ENCODE peak calls at places on chromosome 7, in four cellular contexts. Y is GM12878, K is HepG2, G is K562. U is an unnamed sample.

GRCh38 chr7:3909128-3909527 is 608.1 kb downstream of the SDK1 start:
- DNase-seq in G (no peak), K (no peak), Y (no peak), U (no peak)

GRCh38 chr7:35623381-35623780 is 71.6 kb downstream of the HERPUD2 start:
- DNase-seq in K (no peak), Y (no peak), G (no peak), U (no peak)

GRCh38 chr7:117284692-117285091 is 38.2 kb downstream of the WNT2 start:
- DNase-seq in K (no peak), G (no peak), Y (no peak), U (no peak)

GRCh38 chr7:114917211-114917839 is 4.6 kb upstream of the MDFIC start:
- DNase-seq in Y (no peak), G (no peak), K (no peak), U (no peak)

GRCh38 chr7:144842377-144842851 is 6.6 kb upstream of the TPK1 start:
- DNase-seq in K (no peak), G (no peak), Y (no peak), U (no peak)

GRCh38 chr7:124155400-124156022 is 122.6 kb upstream of the TMEM229A start:
- DNase-seq in K (peak; percentile 6), G (no peak), Y (no peak), U (peak; percentile 11)

GRCh38 chr7:130996205-130996840 is 262.3 kb upstream of the KLF14 start:
- DNase-seq in Y (no peak), G (no peak), K (peak; percentile 42), U (no peak)

GRCh38 chr7:78578701-78579100 is 780.1 kb downstream of the PHTF2 start:
- DNase-seq in K (no peak), G (no peak), Y (no peak), U (no peak)

GRCh38 chr7:106813705-106814305 is 51.3 kb upstream of the PIK3CG start:
- DNase-seq in G (no peak), Y (no peak), K (no peak), U (no peak)

GRCh38 chr7:79425665-79426064 is 27.8 kb downstream of the MAGI2 start:
- DNase-seq in G (no peak), K (no peak), Y (no peak), U (no peak)

GRCh38 chr7:102287082-102287464 is 405 bp downstream of the SH2B2 start:
- DNase-seq in K (no peak), Y (no peak), G (peak; percentile 71), U (no peak)

GRCh38 chr7:32893225-32893560 is 1.6 kb upstream of the KBTBD2 start:
- DNase-seq in G (no peak), Y (no peak), K (no peak), U (no peak)

GRCh38 chr7:6655636-6656385 is 18.7 kb downstream of the ZNF316 start:
- DNase-seq in G (no peak), K (no peak), Y (no peak), U (no peak)

GRCh38 chr7:1329261-1329660 is 96.6 kb downstream of the UNCX start:
- DNase-seq in Y (no peak), G (no peak), K (no peak), U (no peak)

GRCh38 chr7:100406767-100407166 is 21.7 kb downstream of the ZCWPW1 start:
- DNase-seq in K (no peak), Y (no peak), G (no peak), U (no peak)

GRCh38 chr7:477626-478220 is 41.9 kb downstream of the PDGFA start:
- DNase-seq in K (no peak), Y (no peak), G (no peak), U (no peak)

GRCh38 chr7:134901389-134902020 is 84.8 kb upstream of the AGBL3 start:
- DNase-seq in K (peak; percentile 92), Y (no peak), G (no peak), U (no peak)

GRCh38 chr7:43112941-43113621 is 634 bp downstream of the HECW1 start:
- DNase-seq in G (peak; percentile 23), K (no peak), Y (no peak), U (peak; percentile 49)

GRCh38 chr7:75951506-75951905 is 36.6 kb downstream of the POR start:
- DNase-seq in K (peak; percentile 33), Y (no peak), G (no peak), U (no peak)

GRCh38 chr7:142380064-142380463 is 122.2 kb upstream of the PRSS58 start:
- DNase-seq in Y (no peak), G (no peak), K (no peak), U (no peak)

GRCh38 chr7:41881313-41882130 is 178.6 kb upstream of the INHBA start:
- DNase-seq in K (no peak), G (no peak), Y (peak; percentile 98), U (no peak)

GRCh38 chr7:21671859-21672258 is 129.0 kb downstream of the DNAH11 start:
- DNase-seq in G (no peak), K (no peak), Y (peak; percentile 15), U (no peak)

GRCh38 chr7:44075296-44076075 is 6.8 kb downstream of the POLM start:
- DNase-seq in G (no peak), Y (no peak), K (no peak), U (no peak)

GRCh38 chr7:137920637-137921473 is 74.1 kb upstream of the DGKI start:
- DNase-seq in K (no peak), G (no peak), Y (no peak), U (no peak)

GRCh38 chr7:48052748-48053147 is 17.4 kb downstream of the C7orf57 start:
- DNase-seq in K (no peak), Y (no peak), G (no peak), U (no peak)
- TF ChIP-seq BHLHE40 in K (no peak), Y (peak; percentile 7), G (no peak), U (no peak)

GRCh38 chr7:81155654-81156373 is 237.0 kb upstream of the SEMA3C start:
- DNase-seq in G (no peak), Y (no peak), K (peak; percentile 98), U (no peak)
- TF ChIP-seq SP1 in G (no peak), Y (no peak), K (no peak), U (no peak)

GRCh38 chr7:129948877-129949291 is 3.9 kb downstream of the UBE2H start:
- DNase-seq in G (peak; percentile 83), Y (peak; percentile 70), K (peak; percentile 97), U (peak; percentile 82)
- TF ChIP-seq BHLHE40 in G (no peak), Y (no peak), K (no peak), U (no peak)

DNA sequence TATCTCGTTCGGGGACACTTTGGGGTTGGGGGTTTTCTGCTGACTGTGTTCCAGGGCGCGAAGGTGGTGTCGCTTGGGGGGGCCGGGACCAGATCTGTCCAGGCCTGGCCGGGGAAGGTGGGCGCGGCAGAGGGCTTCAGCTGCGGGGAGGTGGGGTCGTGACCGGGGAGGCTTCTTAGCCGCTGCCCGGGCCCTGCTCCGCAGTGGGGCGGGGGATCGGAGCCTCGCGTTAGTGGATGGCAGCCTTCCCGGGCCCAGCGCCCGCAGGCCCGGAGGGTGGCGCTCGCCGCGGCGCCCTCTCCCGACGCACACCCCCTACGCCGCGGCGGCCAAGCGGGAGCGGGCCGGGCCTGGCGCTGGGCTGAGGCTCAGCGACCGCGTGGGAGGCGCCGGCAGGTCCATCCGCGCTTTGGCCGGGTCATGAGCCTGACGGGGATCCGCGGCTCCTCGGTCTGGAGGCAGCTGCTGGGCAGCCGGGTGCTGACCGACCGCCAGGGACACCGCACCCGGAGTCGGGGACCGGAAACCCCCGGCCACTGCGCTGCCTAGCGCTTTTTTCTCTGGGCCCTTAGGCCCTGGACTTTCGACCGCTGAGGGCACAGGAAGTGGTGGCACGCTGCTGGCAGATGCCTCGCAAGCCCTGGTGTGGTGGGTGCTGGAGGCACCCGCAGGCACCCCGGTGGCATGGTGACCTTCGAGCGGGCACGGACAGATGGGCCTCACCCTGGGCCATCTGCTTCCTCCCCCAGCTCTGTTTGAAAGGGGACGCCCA is 1.2 kb downstream of the AGAP3 start:
- DNase-seq in G (peak; percentile 79), Y (no peak), K (peak; percentile 35), U (peak; percentile 60)
- TF ChIP-seq SP1 in G (no peak), Y (no peak), K (no peak), U (no peak)

GRCh38 chr7:47479821-47480575 is 101.9 kb downstream of the TNS3 start:
- DNase-seq in Y (no peak), G (no peak), K (no peak), U (no peak)
- TF ChIP-seq BHLHE40 in Y (no peak), G (no peak), K (no peak), U (no peak)

GRCh38 chr7:38178004-38178694 is at the start of gene STARD3NL:
- DNase-seq in Y (peak; percentile 100), G (peak; percentile 96), K (peak; percentile 99), U (peak; percentile 97)

GRCh38 chr7:38178695-38179344 is 775 bp downstream of the STARD3NL start:
- DNase-seq in Y (no peak), G (no peak), K (no peak), U (no peak)

GRCh38 chr7:38177621-38178003 is 433 bp upstream of the STARD3NL start:
- DNase-seq in K (no peak), Y (no peak), G (no peak), U (no peak)

GRCh38 chr7:38181111-38181510 is 3.1 kb downstream of the STARD3NL start:
- DNase-seq in K (no peak), Y (no peak), G (no peak), U (no peak)

DNA sequence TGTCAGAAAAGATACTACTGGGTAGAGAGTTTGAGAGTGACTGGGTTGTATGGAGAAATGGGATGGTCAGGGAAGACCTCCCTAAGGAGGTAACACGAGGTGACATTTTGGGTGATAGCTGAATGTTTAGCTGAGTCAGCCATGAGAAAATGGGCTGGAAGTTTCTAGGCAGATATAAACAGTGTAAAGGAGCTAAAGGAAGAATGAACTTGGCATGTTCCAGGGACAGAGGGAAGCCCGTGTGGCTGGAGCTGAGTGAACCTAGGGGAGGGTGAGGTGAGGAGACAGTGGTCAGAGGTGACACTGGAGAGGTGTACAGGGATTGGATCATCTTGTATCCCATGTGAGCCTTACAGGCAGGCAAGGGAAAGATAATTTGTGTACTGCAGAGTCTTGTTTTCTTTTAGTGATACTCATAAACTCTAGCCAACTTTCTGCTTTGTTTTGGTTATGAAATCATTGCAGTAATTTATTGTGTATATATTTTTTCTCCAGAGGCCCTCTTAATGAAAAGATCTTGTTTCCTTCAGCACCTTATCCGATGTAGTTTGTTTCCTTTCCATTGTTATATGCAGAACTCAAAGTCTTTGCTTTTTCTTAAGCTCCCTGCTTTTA is 1.8 kb downstream of the STARD3NL start:
- DNase-seq in G (no peak), Y (no peak), K (no peak), U (no peak)
- TF ChIP-seq SP1 in G (no peak), Y (no peak), K (no peak), U (no peak)

GRCh38 chr7:122676466-122676865 is 22.5 kb downstream of the RNF133 start:
- DNase-seq in K (no peak), Y (no peak), G (no peak), U (no peak)
- TF ChIP-seq BHLHE40 in K (no peak), Y (no peak), G (no peak), U (no peak)

GRCh38 chr7:30463400-30464145 is 15.0 kb downstream of the NOD1 start:
- DNase-seq in Y (peak; percentile 51), G (no peak), K (no peak), U (no peak)

GRCh38 chr7:30466266-30466665 is 12.3 kb downstream of the NOD1 start:
- DNase-seq in K (no peak), G (no peak), Y (no peak), U (no peak)

GRCh38 chr7:30465342-30466170 is 13.0 kb downstream of the NOD1 start:
- DNase-seq in K (no peak), G (no peak), Y (no peak), U (no peak)

GRCh38 chr7:30467275-30467674 is 11.3 kb downstream of the NOD1 start:
- DNase-seq in Y (no peak), G (no peak), K (no peak), U (no peak)

GRCh38 chr7:30464231-30464660 is 14.3 kb downstream of the NOD1 start:
- DNase-seq in K (no peak), Y (peak; percentile 49), G (no peak), U (no peak)
- TF ChIP-seq SP1 in K (no peak), Y (no peak), G (no peak), U (no peak)

U was measured in HEK293T.